ENCODE peak calls at places on chromosome 19, in six cellular contexts. I is stimulated activated CD4-positive, alpha-beta T cell treated with anti-CD3 and anti-CD28 coated beads, Interleukin-4, amount 100 ng/mL, for 4 hours; M is kidney epithelial cell; Y is T-cell; W is T follicular helper cell; X is cardiac muscle cell. N is an unnamed sample.

GRCh38 chr19:38557205-38557799 is 60.5 kb downstream of the MAP4K1 start:
- DNase-seq in M (no peak), I (no peak), W (no peak), X (no peak), Y (peak), N (no peak)

GRCh38 chr19:51071006-51071405 is 6.1 kb upstream of the KLK13 start:
- DNase-seq in I (no peak), W (no peak), Y (no peak), X (no peak), M (no peak), N (no peak)

GRCh38 chr19:54530866-54531265 is 28.2 kb downstream of the LAIR2 start:
- DNase-seq in M (no peak), Y (no peak), W (no peak), X (no peak), I (no peak), N (no peak)

GRCh38 chr19:8697671-8698432 is 743 bp downstream of the ACTL9 start:
- DNase-seq in X (no peak), W (no peak), I (no peak), M (no peak), Y (no peak), N (no peak)

GRCh38 chr19:19568802-19569756 is 31.0 kb downstream of the CILP2 start:
- DNase-seq in X (no peak), I (no peak), W (no peak), M (no peak), Y (no peak), N (no peak)

GRCh38 chr19:30335306-30335886 is 36.8 kb upstream of the ZNF536 start:
- DNase-seq in I (no peak), M (no peak), Y (no peak), W (no peak), X (no peak), N (no peak)

GRCh38 chr19:15437355-15438123 is 12.2 kb downstream of the WIZ start:
- DNase-seq in M (no peak), X (no peak), I (no peak), Y (no peak), W (no peak), N (no peak)

GRCh38 chr19:54644056-54644455 is 13.8 kb downstream of the LILRB1 start:
- DNase-seq in I (no peak), X (no peak), W (no peak), Y (no peak), M (no peak), N (no peak)

GRCh38 chr19:5889288-5889971 is 14.2 kb downstream of the NDUFA11 start:
- DNase-seq in M (no peak), X (no peak), Y (no peak), W (no peak), I (no peak), N (no peak)

N was measured in keratinocyte.